ENCODE peak calls at places on chromosomes 1 and 21, in five cellular contexts. P, E, I, X and G are unnamed samples.

GRCh38 chr1:235329139-235329808 is 904 bp downstream of the GGPS1 start:
- DNase-seq in X (peak), P (peak), I (no peak), E (no peak), G (peak)

GRCh38 chr1:221708076-221708571 is 33.8 kb downstream of the DUSP10 start:
- DNase-seq in E (no peak), I (no peak), X (peak), P (no peak), G (peak)

GRCh38 chr1:164613176-164613575 is 54.2 kb downstream of the PBX1 start:
- DNase-seq in I (no peak), X (no peak), P (no peak), E (no peak), G (no peak)

GRCh38 chr21:30329203-30329868 is 8.2 kb downstream of the KRTAP27-1 start:
- DNase-seq in P (no peak), I (no peak), X (no peak), E (no peak), G (no peak)

GRCh38 chr1:245550702-245551008 is 395.9 kb downstream of the KIF26B start:
- DNase-seq in I (no peak), X (no peak), P (no peak), E (no peak), G (no peak)

GRCh38 chr1:55958498-55958897 is 620.9 kb downstream of the PLPP3 start:
- DNase-seq in E (no peak), X (no peak), P (no peak), I (no peak), G (no peak)

GRCh38 chr1:181490276-181490675 is 7.0 kb downstream of the CACNA1E start:
- DNase-seq in E (no peak), P (no peak), I (no peak), X (no peak), G (no peak)

GRCh38 chr1:58844176-58844575 is 60.3 kb upstream of the JUN start:
- DNase-seq in X (no peak), E (peak), P (no peak), I (no peak), G (no peak)

GRCh38 chr1:51488372-51489050 is 30.6 kb downstream of the EPS15 start:
- DNase-seq in X (no peak), P (no peak), I (no peak), E (no peak), G (no peak)

GRCh38 chr21:35232545-35233176 is 183.6 kb upstream of the RUNX1 start:
- DNase-seq in I (no peak), X (no peak), E (no peak), P (no peak), G (no peak)

GRCh38 chr1:204319462-204319861 is 40.3 kb downstream of the PLEKHA6 start:
- DNase-seq in I (peak), X (no peak), P (no peak), E (peak), G (no peak)

GRCh38 chr1:16719571-16720402 is 20.5 kb upstream of the RNU1-4 start:
- DNase-seq in P (no peak), X (no peak), E (no peak), I (no peak), G (no peak)

GRCh38 chr1:203589201-203589600 is 37.4 kb upstream of the ATP2B4 start:
- DNase-seq in E (no peak), P (no peak), I (no peak), X (no peak), G (no peak)

GRCh38 chr1:235933483-235934116 is 66.9 kb upstream of the LYST start:
- DNase-seq in X (no peak), I (no peak), E (no peak), P (no peak), G (peak)

GRCh38 chr1:98277111-98277510 is 356.3 kb upstream of the DPYD start:
- DNase-seq in I (peak), E (no peak), P (no peak), X (no peak), G (peak)

GRCh38 chr1:244383278-244383884 is 68.3 kb downstream of the ADSS2 start:
- DNase-seq in E (no peak), P (no peak), I (no peak), X (no peak), G (no peak)

GRCh38 chr1:175158133-175158532 is 34.4 kb downstream of the KIAA0040 start:
- DNase-seq in E (no peak), X (no peak), I (no peak), P (no peak), G (no peak)

GRCh38 chr1:219757890-219758289 is 145.0 kb upstream of the ZC3H11B start:
- DNase-seq in I (no peak), X (no peak), E (no peak), P (peak), G (no peak)

GRCh38 chr1:178818416-178818815 is 52.5 kb downstream of the ANGPTL1 start:
- DNase-seq in I (peak), X (no peak), P (no peak), E (peak), G (no peak)

GRCh38 chr1:208528577-208529240 is 284.5 kb upstream of the PLXNA2 start:
- DNase-seq in E (no peak), X (no peak), I (no peak), P (no peak), G (no peak)
- TF ChIP-seq CTCF in E (no peak), X (no peak), I (no peak), P (no peak), G (no peak)

DNA sequence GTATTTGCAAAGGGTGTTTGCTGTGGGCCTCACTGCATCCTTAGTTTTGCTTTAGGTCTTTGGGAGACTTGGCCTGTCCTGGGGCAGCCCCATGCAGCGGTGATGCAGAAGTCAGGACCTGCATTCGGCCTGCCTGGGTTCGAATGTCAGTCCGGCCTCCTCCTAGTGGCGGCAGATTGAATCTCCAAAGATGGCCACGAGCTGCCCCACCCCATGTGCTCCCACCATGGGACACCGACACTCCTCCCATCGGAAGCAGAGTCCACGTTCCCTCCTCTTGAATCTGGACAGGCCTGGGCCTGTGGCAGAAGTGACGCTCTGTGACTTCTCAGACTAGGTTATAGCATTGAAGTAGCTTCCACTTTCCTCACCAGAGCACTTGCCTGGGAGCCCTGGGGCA is 16.3 kb upstream of the NPPB start:
- DNase-seq in X (no peak), P (no peak), I (no peak), E (no peak), G (no peak)
- TF ChIP-seq CTCF in X (no peak), P (no peak), I (no peak), E (no peak), G (no peak)

GRCh38 chr1:7608628-7609295 is 162.3 kb upstream of the VAMP3 start:
- DNase-seq in E (no peak), I (no peak), X (no peak), P (no peak), G (peak)

GRCh38 chr1:7610106-7610731 is 160.9 kb upstream of the VAMP3 start:
- DNase-seq in E (no peak), P (no peak), X (no peak), I (no peak), G (no peak)

GRCh38 chr1:7611421-7612010 is 159.6 kb upstream of the VAMP3 start:
- DNase-seq in X (no peak), E (no peak), P (no peak), I (no peak), G (no peak)

GRCh38 chr1:7610936-7611335 is 160.2 kb upstream of the VAMP3 start:
- DNase-seq in E (no peak), X (no peak), I (no peak), P (no peak), G (no peak)

GRCh38 chr1:7609311-7609994 is 161.6 kb upstream of the VAMP3 start:
- DNase-seq in P (no peak), I (no peak), E (no peak), X (no peak), G (no peak)
- TF ChIP-seq CTCF in P (no peak), I (no peak), E (no peak), X (no peak), G (no peak)

DNA sequence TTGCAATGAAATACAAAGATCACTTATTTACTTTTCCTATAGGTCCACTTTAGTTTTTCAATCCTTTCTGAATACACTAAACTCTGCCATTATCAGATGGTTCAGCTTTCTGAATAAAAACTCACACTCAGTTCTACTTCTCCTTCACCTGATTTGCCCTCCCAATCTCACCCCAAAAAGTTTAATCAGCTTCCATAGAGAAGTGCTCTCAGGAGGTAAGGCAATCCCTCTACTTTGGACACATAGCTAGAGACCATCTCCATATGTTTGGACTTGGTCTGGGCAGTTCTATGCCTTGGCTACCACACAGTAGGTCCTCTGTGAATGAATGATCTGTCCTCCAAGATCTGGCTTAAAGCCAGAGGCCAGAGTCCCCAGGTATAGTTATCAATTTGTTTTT is 40.9 kb downstream of the PTPN14 start:
- DNase-seq in I (no peak), E (no peak), X (no peak), P (no peak), G (no peak)
- TF ChIP-seq CTCF in I (no peak), E (no peak), X (no peak), P (no peak), G (no peak)

GRCh38 chr1:48022306-48022705 is 25.1 kb upstream of the TRABD2B start:
- DNase-seq in E (no peak), X (no peak), I (no peak), P (no peak), G (no peak)

GRCh38 chr1:48021792-48022191 is 24.6 kb upstream of the TRABD2B start:
- DNase-seq in E (no peak), P (no peak), I (no peak), X (no peak), G (no peak)

GRCh38 chr1:48026275-48026674 is 29.1 kb upstream of the TRABD2B start:
- DNase-seq in E (no peak), X (peak), P (no peak), I (no peak), G (peak)

GRCh38 chr1:48025076-48025475 is 27.9 kb upstream of the TRABD2B start:
- DNase-seq in P (no peak), E (no peak), I (no peak), X (no peak), G (no peak)

DNA sequence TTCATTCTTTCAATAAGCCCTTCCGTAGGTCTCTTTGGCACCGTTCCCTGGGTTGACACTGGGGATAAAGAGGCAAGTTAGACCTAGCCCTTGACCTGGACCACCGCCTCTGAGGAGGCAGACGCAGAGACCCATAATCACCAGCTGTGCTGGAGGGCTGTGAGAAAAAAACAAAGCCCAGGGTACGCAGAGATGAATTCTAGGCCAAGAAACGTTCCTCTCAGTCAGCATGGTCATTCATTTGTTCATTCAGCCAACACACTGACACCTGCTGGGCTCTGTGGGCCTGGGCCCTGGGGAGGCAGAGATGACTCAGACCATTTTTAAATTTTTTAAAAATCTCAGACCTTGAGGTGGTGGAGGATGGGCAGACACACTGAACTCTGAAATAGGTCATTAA is 26.3 kb upstream of the TRABD2B start:
- DNase-seq in P (no peak), I (no peak), X (no peak), E (no peak), G (no peak)
- TF ChIP-seq CTCF in P (no peak), I (no peak), X (no peak), E (no peak), G (no peak)

GRCh38 chr1:36440044-36440443 is 10.2 kb downstream of the OSCP1 start:
- DNase-seq in I (no peak), X (no peak), P (no peak), E (no peak), G (no peak)

GRCh38 chr1:36438715-36439114 is 11.5 kb downstream of the OSCP1 start:
- DNase-seq in P (no peak), E (no peak), I (no peak), X (no peak), G (no peak)

GRCh38 chr1:36432616-36433015 is 17.6 kb downstream of the OSCP1 start:
- DNase-seq in X (no peak), P (no peak), I (no peak), E (no peak), G (no peak)

GRCh38 chr1:36433102-36433501 is 17.1 kb downstream of the OSCP1 start:
- DNase-seq in X (no peak), I (no peak), P (no peak), E (no peak), G (no peak)

DNA sequence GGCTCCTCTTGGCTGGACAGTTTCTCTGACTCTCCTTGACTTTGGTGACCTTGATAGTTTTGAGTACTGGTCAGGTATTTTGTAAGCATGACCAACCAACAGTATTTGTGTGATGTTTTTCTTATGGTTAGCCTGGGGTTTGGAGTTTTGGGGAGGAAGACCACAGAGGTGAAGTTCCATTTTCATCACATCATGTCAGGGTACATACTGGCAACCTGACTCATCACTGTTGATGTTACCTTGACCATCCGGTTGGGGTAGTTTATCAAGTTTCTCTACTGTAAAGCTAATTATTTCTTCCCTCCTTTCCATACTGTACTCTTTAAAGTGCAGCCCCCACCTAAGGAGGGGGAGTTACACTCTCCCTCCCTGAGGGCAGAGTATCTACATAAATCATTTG is 13.4 kb downstream of the OSCP1 start:
- DNase-seq in P (no peak), E (no peak), X (no peak), I (no peak), G (no peak)
- TF ChIP-seq CTCF in P (no peak), E (no peak), X (no peak), I (no peak), G (no peak)

DNA sequence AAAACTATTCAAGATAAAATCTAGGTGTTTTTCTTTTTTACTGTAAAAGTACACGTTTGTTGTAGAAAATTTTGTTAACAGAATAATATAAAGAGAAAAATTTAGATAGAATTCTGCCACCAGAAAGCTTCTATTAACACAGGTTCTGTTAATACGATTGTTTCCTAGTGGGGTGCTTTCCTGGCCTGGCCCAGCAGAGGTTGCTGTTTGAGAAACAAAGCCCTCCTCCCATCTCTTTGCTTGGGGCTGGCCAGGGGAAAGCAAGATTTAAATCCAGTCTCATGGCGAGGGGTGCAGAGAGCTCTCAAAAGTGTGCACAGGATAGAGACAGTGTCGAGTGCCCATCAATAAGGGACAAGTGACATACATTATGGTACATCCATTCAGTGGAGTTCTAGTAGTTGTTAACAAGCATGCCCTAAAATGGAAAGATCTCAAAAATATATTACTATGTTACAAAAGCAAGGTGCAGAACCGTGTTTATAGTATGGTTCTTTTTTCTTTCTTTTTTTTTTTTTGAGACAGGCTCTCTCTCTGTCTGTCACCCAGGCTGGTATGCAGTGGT is 14.6 kb upstream of the ACBD3 start:
- DNase-seq in E (no peak), I (no peak), P (peak), X (no peak), G (peak)
- TF ChIP-seq CTCF in E (peak), I (peak), P (peak), X (no peak), G (peak)

GRCh38 chr1:209443975-209444651 is 139.4 kb upstream of the CAMK1G start:
- DNase-seq in X (no peak), I (no peak), E (no peak), P (no peak), G (no peak)

GRCh38 chr1:209443361-209443931 is 140.1 kb upstream of the CAMK1G start:
- DNase-seq in I (no peak), X (no peak), E (no peak), P (no peak), G (no peak)

GRCh38 chr1:209435654-209436566 is 147.6 kb upstream of the CAMK1G start:
- DNase-seq in I (peak), X (peak), P (peak), E (peak), G (peak)

GRCh38 chr1:209434631-209435217 is 148.8 kb upstream of the CAMK1G start:
- DNase-seq in X (no peak), I (no peak), E (no peak), P (no peak), G (no peak)

DNA sequence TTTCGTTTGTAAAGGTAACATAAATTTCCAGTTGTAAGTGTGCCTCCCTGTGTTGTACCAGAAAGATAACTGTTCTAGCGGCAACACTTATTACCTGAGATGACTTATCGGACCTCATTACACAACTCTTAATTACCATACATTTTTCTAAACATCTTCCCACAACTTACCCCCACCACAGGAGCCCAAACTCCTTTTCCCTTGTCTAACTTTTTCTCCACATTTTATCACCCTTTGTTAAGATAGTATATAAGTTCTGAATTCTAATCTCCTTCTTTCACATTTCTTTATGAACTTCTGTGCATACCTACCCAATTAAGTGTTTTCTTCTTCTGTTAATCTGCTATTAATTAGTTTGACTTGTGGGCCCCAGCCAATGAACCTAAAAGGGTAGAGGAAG is 143.7 kb upstream of the CAMK1G start:
- DNase-seq in X (no peak), E (no peak), P (no peak), I (no peak), G (no peak)
- TF ChIP-seq CTCF in X (no peak), E (no peak), P (no peak), I (no peak), G (no peak)

GRCh38 chr1:64861611-64862010 is 104.7 kb downstream of the JAK1 start:
- DNase-seq in P (peak), I (no peak), X (no peak), E (no peak), G (no peak)
- TF ChIP-seq CTCF in P (peak), I (peak), X (no peak), E (peak), G (no peak)

GRCh38 chr1:92748138-92748537 is 36.8 kb downstream of the EVI5 start:
- DNase-seq in I (no peak), P (no peak), E (no peak), X (no peak), G (no peak)
- TF ChIP-seq CTCF in I (no peak), P (no peak), E (no peak), X (no peak), G (no peak)